ENCODE peak calls at places on chromosomes 2 and 18, in six cellular contexts. V, O, R, Y, D and G are unnamed samples.

GRCh38 chr2:194826241-194826640 is 830.8 kb upstream of the SLC39A10 start:
- DNase-seq in D (no peak), Y (no peak), O (no peak), R (no peak), V (no peak), G (no peak)

GRCh38 chr18:12645751-12646203 is 12.1 kb downstream of the SPIRE1 start:
- DNase-seq in Y (no peak), O (peak; percentile 23), V (no peak), R (peak; percentile 31), D (no peak), G (no peak)

GRCh38 chr2:105042189-105042588 is 4.3 kb downstream of the MRPS9 start:
- DNase-seq in Y (no peak), V (no peak), D (no peak), O (peak; percentile 14), R (no peak), G (no peak)

GRCh38 chr2:114222331-114222730 is 220.1 kb upstream of the DPP10 start:
- DNase-seq in R (no peak), Y (no peak), O (no peak), D (no peak), V (no peak), G (no peak)

GRCh38 chr2:144330951-144331651 is 188.8 kb downstream of the ZEB2 start:
- DNase-seq in R (no peak), O (peak; percentile 16), D (no peak), V (no peak), Y (peak; percentile 34), G (no peak)

GRCh38 chr2:187055463-187055862 is 206.5 kb upstream of the ZSWIM2 start:
- DNase-seq in R (no peak), D (no peak), Y (peak; percentile 40), O (peak; percentile 28), V (no peak), G (no peak)

GRCh38 chr18:6155707-6156106 is 259.0 kb downstream of the L3MBTL4 start:
- DNase-seq in Y (peak; percentile 3), O (no peak), D (no peak), V (no peak), R (no peak), G (no peak)

GRCh38 chr2:150296795-150297546 is 190.5 kb downstream of the RND3 start:
- DNase-seq in O (no peak), R (no peak), Y (peak; percentile 62), V (peak; percentile 22), D (no peak), G (no peak)

GRCh38 chr2:54639609-54640008 is 83.9 kb upstream of the EML6 start:
- DNase-seq in V (peak; percentile 31), R (no peak), O (no peak), D (no peak), Y (no peak), G (no peak)

GRCh38 chr2:59006204-59006603 is 765.1 kb upstream of the FANCL start:
- DNase-seq in O (no peak), V (no peak), Y (no peak), D (no peak), R (no peak), G (no peak)

GRCh38 chr2:101382406-101382805 is 4.9 kb downstream of the CREG2 start:
- DNase-seq in O (no peak), R (no peak), D (no peak), Y (no peak), V (no peak), G (no peak)

GRCh38 chr2:96408631-96409542 is 73.3 kb downstream of the NCAPH start:
- DNase-seq in D (no peak), V (peak; percentile 26), O (no peak), R (peak; percentile 65), Y (peak; percentile 17), G (no peak)

GRCh38 chr2:1546023-1546591 is 132.8 kb downstream of the TPO start:
- DNase-seq in R (no peak), Y (peak; percentile 68), V (peak; percentile 62), D (peak; percentile 49), O (peak; percentile 79), G (no peak)

GRCh38 chr2:98580656-98581284 is 27.5 kb downstream of the COA5 start:
- DNase-seq in O (no peak), Y (no peak), R (no peak), V (no peak), D (no peak), G (no peak)

DNA sequence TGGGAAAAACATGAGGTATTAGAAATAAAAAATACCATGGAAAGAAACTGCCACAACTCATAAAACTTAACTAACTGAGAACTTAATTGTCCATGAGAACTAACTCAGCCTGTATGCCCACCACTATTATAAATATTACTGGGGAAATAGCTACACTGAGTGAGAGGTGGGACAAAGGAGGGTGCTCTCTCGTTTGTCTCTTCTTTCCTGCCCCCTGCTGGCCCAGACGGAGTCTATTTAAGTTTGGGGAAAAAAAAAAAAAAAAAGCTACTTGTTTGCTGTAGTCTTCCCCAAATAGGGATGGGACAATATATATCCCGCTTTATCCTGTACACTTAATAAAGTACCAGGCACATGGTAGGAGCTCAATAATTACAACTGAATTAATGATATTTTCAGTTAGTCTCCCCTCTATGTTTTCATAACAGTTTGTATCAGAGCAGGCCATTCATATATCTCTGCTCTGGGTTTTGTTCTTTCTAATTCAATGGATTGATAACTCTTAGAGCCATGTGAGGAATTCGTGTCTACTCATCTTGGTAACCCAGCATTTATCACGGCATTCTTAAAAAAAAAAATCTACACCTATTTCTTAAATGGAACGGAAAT is 647.7 kb upstream of the PKDCC start:
- DNase-seq in D (no peak), V (peak; percentile 37), R (no peak), O (peak; percentile 46), Y (peak; percentile 20), G (no peak)
- TF ChIP-seq CTCF in D (no peak), V (peak; percentile 28), R (no peak), O (peak; percentile 33), Y (peak; percentile 12), G (no peak)

DNA sequence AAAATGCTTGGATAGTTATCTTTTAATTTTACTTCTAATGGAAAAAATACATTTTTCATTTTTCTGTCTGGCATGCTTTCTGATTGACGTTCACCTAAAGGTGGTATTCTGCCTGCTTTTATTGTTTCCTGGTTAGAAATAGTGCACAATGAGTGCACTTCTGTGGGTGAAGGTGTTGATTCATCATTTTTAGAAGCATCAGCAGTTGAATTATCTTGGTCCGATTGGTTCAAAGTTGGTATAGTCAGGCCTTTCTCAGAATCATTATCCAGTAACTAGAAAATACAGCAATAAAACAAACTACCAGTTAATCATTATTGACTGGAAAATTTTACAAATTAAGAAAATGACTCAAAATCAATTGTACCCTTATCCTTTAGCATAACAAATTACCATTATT is 84.5 kb downstream of the STRADB start:
- DNase-seq in O (no peak), D (no peak), Y (no peak), R (no peak), V (no peak), G (no peak)
- TF ChIP-seq CTCF in O (no peak), D (no peak), Y (no peak), R (no peak), V (no peak), G (no peak)

DNA sequence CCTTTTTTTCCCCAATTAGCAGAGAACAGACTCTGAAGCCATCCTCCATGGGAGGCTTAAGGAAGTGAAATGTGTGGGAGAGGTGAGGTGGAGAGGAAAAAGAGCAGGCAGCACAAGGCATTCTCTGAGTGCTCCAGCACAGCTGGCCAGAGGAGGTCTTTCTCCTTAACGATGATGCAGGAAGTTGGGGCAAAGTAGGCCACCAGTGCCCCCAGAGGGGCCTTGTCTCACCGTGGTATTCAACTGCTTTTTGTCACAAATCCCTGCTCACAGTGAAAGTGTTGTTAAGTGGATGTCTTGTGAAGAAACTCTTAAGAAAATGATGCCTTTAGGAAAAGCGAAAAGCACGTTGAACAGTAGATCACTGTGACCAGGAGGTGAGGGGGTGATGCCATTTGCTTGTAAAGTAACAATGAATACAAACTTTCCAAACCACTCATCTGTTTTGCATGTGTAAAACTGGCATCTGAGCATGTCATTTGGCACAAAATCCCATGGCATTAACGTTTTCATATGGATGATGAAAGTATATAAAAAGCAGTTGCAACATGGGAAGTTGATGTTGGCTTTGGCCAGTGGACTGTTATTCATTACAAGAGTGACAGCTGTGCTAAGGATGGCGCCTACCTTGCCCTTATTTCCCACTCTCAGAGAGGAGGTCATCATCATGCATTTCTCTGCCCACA is 49.2 kb upstream of the CDC42EP3 start:
- DNase-seq in R (no peak), Y (peak; percentile 74), D (no peak), O (no peak), V (no peak), G (no peak)
- TF ChIP-seq CTCF in R (no peak), Y (no peak), D (no peak), O (no peak), V (no peak), G (no peak)

DNA sequence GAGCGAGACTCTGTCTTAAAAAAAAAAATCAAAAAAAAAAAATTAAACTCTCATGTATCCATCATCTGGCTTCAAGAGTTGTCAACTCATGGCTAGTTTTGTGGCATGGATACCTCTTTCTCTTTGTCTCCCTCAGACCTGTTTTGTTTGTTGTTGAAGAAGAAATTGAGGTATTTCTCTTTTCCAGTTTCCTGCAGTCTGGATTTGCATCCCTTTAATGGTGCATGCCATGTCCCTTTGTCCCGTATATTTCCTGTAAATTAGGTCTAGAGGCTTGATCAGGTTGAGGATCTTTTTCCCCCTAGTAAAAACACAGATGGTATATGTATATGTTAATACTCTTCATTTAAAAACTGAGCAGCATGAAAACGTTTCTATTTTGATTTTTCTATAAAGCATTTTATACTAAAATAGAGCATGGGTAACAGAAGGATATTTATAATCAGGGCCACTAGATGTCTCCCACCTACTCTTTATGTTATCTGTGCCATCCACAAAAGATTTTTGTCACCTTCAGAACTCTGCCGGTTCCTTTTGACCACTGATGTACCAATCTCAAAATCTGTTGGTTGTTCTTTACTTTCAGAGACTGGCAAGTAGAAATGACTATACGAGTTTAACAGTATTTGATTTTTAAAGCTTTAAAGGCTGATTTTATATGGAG is 80.1 kb downstream of the GALNT1 start:
- DNase-seq in V (no peak), D (peak; percentile 4), O (no peak), R (no peak), Y (peak; percentile 11), G (no peak)
- TF ChIP-seq CTCF in V (peak; percentile 26), D (no peak), O (peak; percentile 20), R (no peak), Y (no peak), G (no peak)

GRCh38 chr2:99615247-99615771 is 125.5 kb upstream of the REV1 start:
- DNase-seq in O (no peak), V (peak; percentile 30), R (no peak), D (no peak), Y (no peak), G (no peak)
- TF ChIP-seq CTCF in O (no peak), V (no peak), R (no peak), D (no peak), Y (no peak), G (no peak)

GRCh38 chr18:33210575-33211189 is 229.8 kb downstream of the CCDC178 start:
- DNase-seq in R (no peak), Y (peak; percentile 60), V (peak; percentile 24), D (no peak), O (peak; percentile 57), G (no peak)

GRCh38 chr18:33212363-33212762 is 228.2 kb downstream of the CCDC178 start:
- DNase-seq in D (no peak), R (no peak), V (no peak), O (no peak), Y (no peak), G (no peak)
- TF ChIP-seq CTCF in D (no peak), R (no peak), V (no peak), O (no peak), Y (no peak), G (no peak)

GRCh38 chr2:82789886-82790276 is 1669.2 kb downstream of the SUCLG1 start:
- DNase-seq in D (no peak), V (no peak), O (no peak), R (no peak), Y (peak; percentile 70), G (no peak)
- TF ChIP-seq CTCF in D (no peak), V (no peak), O (no peak), R (no peak), Y (no peak), G (no peak)

GRCh38 chr2:225597911-225598310 is 198.4 kb downstream of the NYAP2 start:
- DNase-seq in D (no peak), O (no peak), V (peak; percentile 10), R (no peak), Y (no peak), G (no peak)
- TF ChIP-seq CTCF in D (no peak), O (no peak), V (no peak), R (no peak), Y (no peak), G (no peak)